ENCODE peak calls at places on chromosomes 6 and 20, in five cellular contexts. One of them, this sample, is unnamed.
A peak's percentile ranks its signal among the peaks of the same experiment; 100 is the strongest.

GRCh38 chr6:40075051-40075445 is 140.8 kb upstream of the MOCS1 start:
- DNase-seq in endothelial cell of umbilical vein: no peak
- DNase-seq in A549: no peak
- DNase-seq in K562: no peak
- DNase-seq in HepG2: no peak
- DNase-seq in this sample: no peak

GRCh38 chr20:46749164-46749563 is 39.7 kb downstream of the SLC2A10 start:
- DNase-seq in A549: no peak
- DNase-seq in HepG2: no peak
- DNase-seq in K562: no peak
- DNase-seq in endothelial cell of umbilical vein: no peak
- DNase-seq in this sample: no peak

GRCh38 chr6:94270040-94270689 is 850.8 kb upstream of the EPHA7 start:
- DNase-seq in A549: no peak
- DNase-seq in HepG2: no peak
- DNase-seq in K562: no peak
- DNase-seq in endothelial cell of umbilical vein: no peak
- DNase-seq in this sample: no peak

GRCh38 chr20:14178952-14179351 is 158.5 kb downstream of the FLRT3 start:
- DNase-seq in K562: no peak
- DNase-seq in endothelial cell of umbilical vein: no peak
- DNase-seq in A549: no peak
- DNase-seq in HepG2: no peak
- DNase-seq in this sample: no peak

GRCh38 chr20:35663516-35663812 is 1.2 kb downstream of the CPNE1 start:
- DNase-seq in HepG2: no peak
- DNase-seq in endothelial cell of umbilical vein: no peak
- DNase-seq in K562: no peak
- DNase-seq in A549: no peak
- DNase-seq in this sample: no peak

GRCh38 chr6:110878751-110879539 is 4.4 kb downstream of the AMD1 start:
- DNase-seq in A549: peak; percentile 48
- DNase-seq in HepG2: no peak
- DNase-seq in endothelial cell of umbilical vein: peak; percentile 21
- DNase-seq in K562: peak; percentile 33
- DNase-seq in this sample: no peak

GRCh38 chr6:2503816-2504494 is 246.8 kb downstream of the MYLK4 start:
- DNase-seq in A549: peak; percentile 77
- DNase-seq in HepG2: peak; percentile 55
- DNase-seq in endothelial cell of umbilical vein: no peak
- DNase-seq in K562: no peak
- DNase-seq in this sample: no peak

GRCh38 chr20:44449864-44450263 is 25.8 kb upstream of the TTPAL start:
- DNase-seq in A549: no peak
- DNase-seq in endothelial cell of umbilical vein: no peak
- DNase-seq in HepG2: no peak
- DNase-seq in K562: no peak
- DNase-seq in this sample: no peak

GRCh38 chr20:15654208-15654649 is 919.0 kb downstream of the KIF16B start:
- DNase-seq in K562: peak; percentile 23
- DNase-seq in endothelial cell of umbilical vein: peak; percentile 63
- DNase-seq in HepG2: peak; percentile 68
- DNase-seq in A549: peak; percentile 55
- DNase-seq in this sample: peak; percentile 43

GRCh38 chr6:30894935-30895334 is 10.6 kb downstream of the DDR1 start:
- DNase-seq in K562: no peak
- DNase-seq in endothelial cell of umbilical vein: no peak
- DNase-seq in HepG2: no peak
- DNase-seq in A549: no peak
- DNase-seq in this sample: no peak

GRCh38 chr6:159953091-159953581 is 15.7 kb upstream of the IGF2R start:
- DNase-seq in K562: no peak
- DNase-seq in A549: no peak
- DNase-seq in HepG2: no peak
- DNase-seq in endothelial cell of umbilical vein: peak; percentile 21
- DNase-seq in this sample: no peak

GRCh38 chr6:169911264-169912263 is 160.1 kb downstream of the ERMARD start:
- DNase-seq in K562: no peak
- DNase-seq in endothelial cell of umbilical vein: no peak
- DNase-seq in A549: no peak
- DNase-seq in HepG2: no peak
- DNase-seq in this sample: no peak

GRCh38 chr6:127352519-127352918 is 9.1 kb upstream of the ECHDC1 start:
- DNase-seq in K562: no peak
- DNase-seq in endothelial cell of umbilical vein: no peak
- DNase-seq in HepG2: no peak
- DNase-seq in A549: no peak
- DNase-seq in this sample: no peak

GRCh38 chr6:125307150-125307838 is 5.5 kb upstream of the HDDC2 start:
- DNase-seq in endothelial cell of umbilical vein: no peak
- DNase-seq in HepG2: peak; percentile 33
- DNase-seq in K562: peak; percentile 73
- DNase-seq in A549: peak; percentile 38
- DNase-seq in this sample: no peak

GRCh38 chr6:21354805-21355238 is 238.7 kb upstream of the SOX4 start:
- DNase-seq in K562: no peak
- DNase-seq in A549: no peak
- DNase-seq in endothelial cell of umbilical vein: no peak
- DNase-seq in HepG2: peak; percentile 88
- DNase-seq in this sample: peak; percentile 16

GRCh38 chr6:136956590-136957573 is 34.8 kb downstream of the SLC35D3 start:
- DNase-seq in K562: no peak
- DNase-seq in HepG2: no peak
- DNase-seq in endothelial cell of umbilical vein: no peak
- DNase-seq in A549: no peak
- DNase-seq in this sample: no peak

GRCh38 chr20:6626805-6627204 is 140.7 kb upstream of the BMP2 start:
- DNase-seq in K562: no peak
- DNase-seq in A549: no peak
- DNase-seq in HepG2: peak; percentile 18
- DNase-seq in endothelial cell of umbilical vein: no peak
- DNase-seq in this sample: no peak

GRCh38 chr20:3847419-3847940 is 846 bp downstream of the MAVS start:
- DNase-seq in K562: no peak
- DNase-seq in A549: no peak
- DNase-seq in HepG2: no peak
- DNase-seq in endothelial cell of umbilical vein: peak; percentile 7
- DNase-seq in this sample: no peak

GRCh38 chr20:57323034-57323433 is 6.6 kb upstream of the SPO11 start:
- DNase-seq in HepG2: no peak
- DNase-seq in endothelial cell of umbilical vein: no peak
- DNase-seq in A549: no peak
- DNase-seq in K562: no peak
- DNase-seq in this sample: no peak

GRCh38 chr6:78605909-78606446 is 261.4 kb upstream of the IRAK1BP1 start:
- DNase-seq in HepG2: no peak
- DNase-seq in K562: no peak
- DNase-seq in endothelial cell of umbilical vein: peak; percentile 93
- DNase-seq in A549: no peak
- DNase-seq in this sample: no peak

GRCh38 chr6:82251942-82252341 is 4.4 kb upstream of the IBTK start:
- DNase-seq in endothelial cell of umbilical vein: peak; percentile 62
- DNase-seq in A549: peak; percentile 35
- DNase-seq in K562: peak; percentile 26
- DNase-seq in HepG2: peak; percentile 22
- DNase-seq in this sample: no peak

GRCh38 chr6:98470821-98471220 is 363.6 kb upstream of the POU3F2 start:
- DNase-seq in K562: no peak
- DNase-seq in HepG2: no peak
- DNase-seq in endothelial cell of umbilical vein: no peak
- DNase-seq in A549: no peak
- DNase-seq in this sample: no peak

GRCh38 chr6:110476046-110476849 is at the start of gene SLC22A16:
- DNase-seq in endothelial cell of umbilical vein: no peak
- DNase-seq in K562: no peak
- DNase-seq in HepG2: no peak
- DNase-seq in A549: no peak
- DNase-seq in this sample: no peak

GRCh38 chr20:53872081-53872541 is 198.3 kb downstream of the BCAS1 start:
- DNase-seq in endothelial cell of umbilical vein: peak; percentile 63
- DNase-seq in K562: no peak
- DNase-seq in HepG2: no peak
- DNase-seq in A549: no peak
- DNase-seq in this sample: no peak

GRCh38 chr6:89369009-89369408 is 16.5 kb upstream of the UBE2J1 start:
- DNase-seq in endothelial cell of umbilical vein: peak; percentile 62
- DNase-seq in K562: no peak
- DNase-seq in HepG2: peak; percentile 35
- DNase-seq in A549: peak; percentile 24
- DNase-seq in this sample: no peak

GRCh38 chr20:8943638-8944037 is 125.2 kb upstream of the PLCB4 start:
- DNase-seq in endothelial cell of umbilical vein: no peak
- DNase-seq in HepG2: no peak
- DNase-seq in K562: no peak
- DNase-seq in A549: no peak
- DNase-seq in this sample: no peak

GRCh38 chr20:21125072-21125848 is 622 bp upstream of the KIZ start:
- DNase-seq in HepG2: peak; percentile 88
- DNase-seq in K562: no peak
- DNase-seq in A549: peak; percentile 76
- DNase-seq in endothelial cell of umbilical vein: no peak
- DNase-seq in this sample: no peak

GRCh38 chr6:40672118-40672517 is 85.0 kb upstream of the LRFN2 start:
- DNase-seq in endothelial cell of umbilical vein: no peak
- DNase-seq in A549: no peak
- DNase-seq in HepG2: no peak
- DNase-seq in K562: no peak
- DNase-seq in this sample: no peak

GRCh38 chr6:31419842-31420241 is 16.4 kb downstream of the MICA start:
- DNase-seq in K562: no peak
- DNase-seq in HepG2: no peak
- DNase-seq in endothelial cell of umbilical vein: no peak
- DNase-seq in A549: no peak
- DNase-seq in this sample: no peak

DNA sequence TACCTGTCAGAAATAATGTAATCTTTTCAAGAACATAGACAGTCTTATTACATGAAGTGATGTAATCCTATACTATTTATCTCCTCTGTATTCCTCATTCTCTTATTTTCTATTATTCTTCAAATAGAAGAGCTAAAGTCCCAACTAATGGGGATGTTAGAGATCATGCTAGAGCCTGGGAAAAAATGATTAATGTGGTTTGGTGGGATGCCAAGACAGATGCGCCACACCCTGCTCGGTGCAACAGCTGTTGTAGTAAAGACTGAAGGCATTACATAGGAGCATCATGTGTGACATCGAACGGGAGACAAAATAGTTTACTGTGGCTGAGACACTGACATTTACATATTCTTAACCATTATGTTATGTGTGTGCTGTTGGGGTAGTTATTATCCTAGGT is 155.1 kb downstream of the EYA4 start:
- DNase-seq in endothelial cell of umbilical vein: no peak
- DNase-seq in HepG2: no peak
- DNase-seq in K562: no peak
- DNase-seq in A549: no peak
- DNase-seq in this sample: no peak
- TF ChIP-seq MYC in endothelial cell of umbilical vein: no peak
- TF ChIP-seq MYC in HepG2: no peak
- TF ChIP-seq MYC in K562: no peak
- TF ChIP-seq MYC in A549: no peak
- TF ChIP-seq MYC in this sample: no peak

DNA sequence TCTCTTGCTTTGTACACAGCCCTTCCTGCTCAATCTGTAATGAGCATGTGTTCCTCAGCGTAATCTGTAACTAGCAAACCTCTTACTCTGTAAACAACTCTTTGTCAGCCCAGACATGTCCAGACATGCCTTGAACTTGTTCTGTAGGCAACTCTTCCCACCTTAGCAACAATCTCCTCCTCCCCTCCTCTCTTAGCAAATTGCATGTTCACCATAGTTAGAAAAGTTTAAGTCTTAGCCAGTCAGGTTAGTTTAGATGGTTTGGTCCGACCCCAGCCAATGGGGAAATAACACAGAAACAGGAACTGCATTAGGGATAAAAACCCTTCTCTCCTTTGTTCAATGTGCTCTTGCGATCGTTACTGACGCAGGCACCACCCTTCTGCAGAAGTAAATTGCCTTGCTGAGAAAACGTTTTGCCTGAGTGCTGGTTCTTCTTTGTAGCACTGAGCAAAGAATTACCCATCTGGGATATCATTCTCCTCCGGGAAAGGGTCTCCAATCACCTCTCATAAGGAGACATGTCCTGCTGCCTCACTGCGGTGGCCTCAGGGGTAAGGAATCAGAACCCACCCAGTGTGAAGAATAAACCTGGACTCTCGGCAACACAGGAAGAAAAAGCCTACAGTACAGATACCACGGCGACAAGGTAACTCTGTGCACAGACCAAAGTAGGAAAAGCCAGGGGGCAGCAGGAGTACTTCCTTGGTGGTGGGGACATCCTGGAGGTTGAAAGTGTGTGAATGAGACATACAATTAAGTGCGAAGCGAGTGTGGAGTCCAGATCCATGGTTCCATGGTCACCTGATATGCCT is 26.2 kb downstream of the PLN start:
- DNase-seq in endothelial cell of umbilical vein: peak; percentile 32
- DNase-seq in HepG2: no peak
- DNase-seq in K562: no peak
- DNase-seq in A549: peak; percentile 34
- DNase-seq in this sample: no peak
- H3K9me3 ChIP-seq in endothelial cell of umbilical vein: peaks cover 8% of the 10 kb centered on the region
- H3K9me3 ChIP-seq in HepG2: peaks cover 32% of the 10 kb centered on the region
- H3K9me3 ChIP-seq in K562: peaks cover 12% of the 10 kb centered on the region
- H3K9me3 ChIP-seq in A549: peaks cover 18% of the 10 kb centered on the region
- H3K9me3 ChIP-seq in this sample: peaks cover 19% of the 10 kb centered on the region

GRCh38 chr6:79737172-79737571 is 106.0 kb downstream of the SH3BGRL2 start:
- DNase-seq in A549: no peak
- DNase-seq in HepG2: no peak
- DNase-seq in K562: no peak
- DNase-seq in endothelial cell of umbilical vein: peak; percentile 79
- DNase-seq in this sample: no peak
- TF ChIP-seq MYC in A549: no peak
- TF ChIP-seq MYC in HepG2: no peak
- TF ChIP-seq MYC in K562: no peak
- TF ChIP-seq MYC in endothelial cell of umbilical vein: no peak
- TF ChIP-seq MYC in this sample: no peak

DNA sequence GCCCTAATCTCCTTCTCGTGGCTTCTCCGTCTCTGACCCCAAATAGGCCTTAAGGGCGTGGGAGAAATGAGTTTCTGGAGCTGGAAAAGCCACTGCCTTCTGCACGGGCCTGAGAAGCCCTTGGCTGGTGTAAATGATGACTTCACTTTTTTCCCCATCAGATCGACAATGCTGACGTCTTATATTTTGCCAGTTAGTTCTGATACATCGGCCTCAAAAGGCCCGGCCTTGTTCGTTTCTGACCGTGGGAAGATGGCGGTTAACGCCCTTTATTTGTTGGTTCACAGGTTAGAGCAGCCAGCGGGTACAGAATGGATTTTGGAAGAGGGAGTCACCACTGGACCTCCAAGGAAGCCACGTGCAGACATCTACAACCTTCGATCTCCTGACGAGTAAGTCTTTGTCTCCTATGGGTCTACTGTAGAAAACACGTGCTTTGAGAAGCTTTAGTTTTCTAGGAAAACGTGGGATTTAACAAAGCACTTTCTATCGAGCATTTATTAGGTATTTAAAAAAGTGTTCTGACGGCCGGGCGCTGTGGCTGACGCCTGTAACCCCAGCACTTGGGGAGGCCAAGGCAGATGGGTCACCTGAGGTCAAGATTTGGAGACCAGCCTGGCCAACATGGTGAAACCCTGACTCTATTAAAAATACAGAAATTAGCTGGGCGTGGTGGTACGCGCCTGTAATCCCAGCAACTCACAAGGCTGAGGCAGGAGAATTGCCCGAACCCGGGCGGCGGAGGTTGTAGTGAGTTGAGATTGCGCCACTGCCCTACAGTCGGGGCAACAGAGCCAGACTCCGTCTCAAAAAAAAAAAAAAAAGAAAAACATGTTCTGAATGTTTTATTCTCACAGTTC is 1.2 kb upstream of the ZNFX1 start:
- DNase-seq in endothelial cell of umbilical vein: no peak
- DNase-seq in HepG2: peak; percentile 52
- DNase-seq in K562: peak; percentile 50
- DNase-seq in A549: peak; percentile 54
- DNase-seq in this sample: no peak
- H3K9me3 ChIP-seq in endothelial cell of umbilical vein: no peaks in the 10 kb centered on the region
- H3K9me3 ChIP-seq in HepG2: no peaks in the 10 kb centered on the region
- H3K9me3 ChIP-seq in K562: peaks cover 14% of the 10 kb centered on the region
- H3K9me3 ChIP-seq in A549: no peaks in the 10 kb centered on the region
- H3K9me3 ChIP-seq in this sample: peaks cover 13% of the 10 kb centered on the region

This sample was measured in GM12878.